ENCODE peak calls at places on chromosomes 4 and X, in five cellular contexts. I is SJCRH30, J is adipocyte, G is IMR-90, W is GM04503. T is an unnamed sample.

GRCh38 chrX:134908235-134908834 is 82.5 kb upstream of the SMIM10 start:
- DNase-seq in I (no peak), J (peak; percentile 15), G (peak; percentile 65), W (no peak), T (no peak)

GRCh38 chrX:45783002-45783401 is 582.3 kb upstream of the DIPK2B start:
- DNase-seq in I (no peak), J (no peak), G (no peak), W (no peak), T (no peak)

GRCh38 chrX:45623266-45623665 is 422.6 kb upstream of the DIPK2B start:
- DNase-seq in I (no peak), J (peak; percentile 81), G (peak; percentile 91), W (peak; percentile 97), T (no peak)

GRCh38 chrX:24398766-24399165 is 38.3 kb downstream of the SUPT20HL1 start:
- DNase-seq in I (peak; percentile 58), J (no peak), G (no peak), W (no peak), T (no peak)

GRCh38 chr4:142091691-142092182 is 455.4 kb downstream of the IL15 start:
- DNase-seq in I (no peak), J (peak; percentile 22), G (peak; percentile 99), W (peak; percentile 97), T (no peak)

GRCh38 chr4:38856524-38857337 is at the start of gene TLR6:
- DNase-seq in I (peak; percentile 33), J (peak; percentile 75), G (peak; percentile 68), W (no peak), T (peak; percentile 40)

GRCh38 chrX:129525162-129525561 is 1.9 kb upstream of the SMARCA1 start:
- DNase-seq in I (no peak), J (no peak), G (no peak), W (no peak), T (no peak)

GRCh38 chrX:132209527-132209926 is 9.7 kb downstream of the RAP2C start:
- DNase-seq in I (no peak), J (peak; percentile 69), G (peak; percentile 43), W (no peak), T (no peak)

GRCh38 chrX:87409113-87409841 is 108.3 kb upstream of the KLHL4 start:
- DNase-seq in I (peak; percentile 92), J (no peak), G (peak; percentile 24), W (no peak), T (no peak)